ENCODE peak calls at places on chromosomes 12 and 14, in six cellular contexts. T is left lung; W is CD8-positive, alpha-beta T cell; R is neural progenitor cell; G is GM23248; I is hepatocyte. J is an unnamed sample.

GRCh38 chr12:30320561-30320960 is 375.1 kb downstream of the IPO8 start:
- DNase-seq in T (no peak), W (no peak), R (no peak), G (no peak), I (no peak), J (no peak)

GRCh38 chr14:94132285-94132887 is 3.0 kb upstream of the IFI27L2 start:
- DNase-seq in T (no peak), W (peak; percentile 64), R (peak; percentile 80), G (peak; percentile 83), I (peak; percentile 84), J (no peak)

GRCh38 chr14:81221579-81222102 is 882 bp upstream of the GTF2A1 start:
- DNase-seq in T (no peak), W (no peak), R (no peak), G (no peak), I (peak; percentile 13), J (no peak)

GRCh38 chr12:55933158-55933798 is 2.3 kb downstream of the DGKA start:
- DNase-seq in T (no peak), W (no peak), R (no peak), G (peak; percentile 57), I (no peak), J (peak; percentile 65)

GRCh38 chr14:96205994-96206392 is 1.4 kb downstream of the BDKRB2 start:
- DNase-seq in T (no peak), W (no peak), R (no peak), G (peak; percentile 65), I (no peak), J (no peak)

GRCh38 chr12:96427269-96427729 is 27.1 kb upstream of the CDK17 start:
- DNase-seq in T (peak; percentile 59), W (no peak), R (peak; percentile 72), G (peak; percentile 99), I (peak; percentile 79), J (peak; percentile 85)

GRCh38 chr12:15688838-15689237 is 100.3 kb downstream of the EPS8 start:
- DNase-seq in T (no peak), W (no peak), R (peak; percentile 31), G (no peak), I (no peak), J (peak; percentile 51)

GRCh38 chr14:92280554-92281262 is 42.3 kb upstream of the SLC24A4 start:
- DNase-seq in T (no peak), W (no peak), R (no peak), G (no peak), I (no peak), J (no peak)

GRCh38 chr12:94498073-94498472 is 38.4 kb upstream of the CEP83 start:
- DNase-seq in T (no peak), W (no peak), R (no peak), G (no peak), I (peak; percentile 10), J (no peak)

GRCh38 chr14:49512147-49512551 is 74.0 kb downstream of the RPS29 start:
- DNase-seq in T (no peak), W (no peak), R (no peak), G (peak; percentile 92), I (no peak), J (peak; percentile 48)

GRCh38 chr14:96445844-96446710 is 54.1 kb downstream of the AK7 start:
- DNase-seq in T (no peak), W (no peak), R (no peak), G (no peak), I (no peak), J (no peak)

GRCh38 chr12:111446631-111447570 is 41.2 kb downstream of the SH2B3 start:
- DNase-seq in T (no peak), W (peak; percentile 45), R (no peak), G (no peak), I (no peak), J (peak; percentile 50)

GRCh38 chr14:21072102-21072501 is 2.0 kb downstream of the ARHGEF40 start:
- DNase-seq in T (no peak), W (no peak), R (no peak), G (peak; percentile 93), I (peak; percentile 56), J (no peak)

GRCh38 chr14:100398044-100398443 is 74.9 kb downstream of the SLC25A47 start:
- DNase-seq in T (no peak), W (no peak), R (peak; percentile 71), G (no peak), I (peak; percentile 64), J (no peak)

GRCh38 chr14:74202113-74202512 is 37.1 kb upstream of the VSX2 start:
- DNase-seq in T (no peak), W (no peak), R (no peak), G (no peak), I (no peak), J (no peak)

GRCh38 chr12:55724226-55724939 is 4.2 kb downstream of the RDH5 start:
- DNase-seq in T (no peak), W (peak; percentile 78), R (peak; percentile 71), G (peak; percentile 86), I (peak; percentile 79), J (peak; percentile 87)

GRCh38 chr12:116423053-116423452 is 136.1 kb upstream of the MAP1LC3B2 start:
- DNase-seq in T (no peak), W (no peak), R (no peak), G (peak; percentile 85), I (peak; percentile 64), J (no peak)

GRCh38 chr12:132404435-132404855 is 75.1 kb upstream of the GALNT9 start:
- DNase-seq in T (peak; percentile 52), W (no peak), R (no peak), G (no peak), I (no peak), J (no peak)

GRCh38 chr14:39265032-39265431 is 31.3 kb downstream of the MIA2 start:
- DNase-seq in T (no peak), W (no peak), R (no peak), G (peak; percentile 32), I (peak; percentile 22), J (no peak)

GRCh38 chr12:80192087-80192486 is 92.8 kb downstream of the OTOGL start:
- DNase-seq in T (no peak), W (no peak), R (no peak), G (no peak), I (no peak), J (no peak)

GRCh38 chr12:82695531-82695930 is 8.8 kb downstream of the TMTC2 start:
- DNase-seq in T (no peak), W (no peak), R (peak; percentile 13), G (peak; percentile 4), I (no peak), J (no peak)

GRCh38 chr12:89439946-89440345 is 84.7 kb downstream of the GALNT4 start:
- DNase-seq in T (no peak), W (no peak), R (no peak), G (peak; percentile 79), I (no peak), J (no peak)

GRCh38 chr12:6950401-6950801 is 755 bp upstream of the PTPN6 start:
- DNase-seq in T (no peak), W (no peak), R (no peak), G (no peak), I (no peak), J (peak; percentile 42)

GRCh38 chr14:29741909-29742401 is 185.7 kb downstream of the PRKD1 start:
- DNase-seq in T (no peak), W (no peak), R (no peak), G (peak; percentile 46), I (no peak), J (no peak)

GRCh38 chr14:101200650-101201516 is 297.4 kb upstream of the RTL1 start:
- DNase-seq in T (no peak), W (peak; percentile 42), R (no peak), G (no peak), I (no peak), J (no peak)

GRCh38 chr14:55446833-55447232 is 6.4 kb upstream of the TBPL2 start:
- DNase-seq in T (no peak), W (no peak), R (no peak), G (peak; percentile 93), I (peak; percentile 44), J (no peak)

GRCh38 chr12:127393896-127394295 is 873.1 kb upstream of the TMEM132C start:
- DNase-seq in T (no peak), W (no peak), R (no peak), G (peak; percentile 97), I (no peak), J (no peak)

GRCh38 chr14:102592969-102593840 is 756 bp downstream of the RCOR1 start:
- DNase-seq in T (peak; percentile 90), W (peak; percentile 72), R (peak; percentile 73), G (peak; percentile 84), I (peak; percentile 67), J (peak; percentile 87)

GRCh38 chr12:7486512-7486911 is 17.1 kb downstream of the CD163 start:
- DNase-seq in T (no peak), W (no peak), R (no peak), G (no peak), I (no peak), J (peak; percentile 65)

GRCh38 chr14:36949371-36949770 is 223.0 kb downstream of the SLC25A21 start:
- DNase-seq in T (no peak), W (no peak), R (no peak), G (no peak), I (no peak), J (no peak)
- H3K4me1 ChIP-seq in T (no peaks in the 10 kb centered on the region), W (no peaks in the 10 kb centered on the region), R (peaks cover 3% of the 10 kb centered on the region), G (peaks cover 36% of the 10 kb centered on the region), I (no peaks in the 10 kb centered on the region), J (no peaks in the 10 kb centered on the region)

DNA sequence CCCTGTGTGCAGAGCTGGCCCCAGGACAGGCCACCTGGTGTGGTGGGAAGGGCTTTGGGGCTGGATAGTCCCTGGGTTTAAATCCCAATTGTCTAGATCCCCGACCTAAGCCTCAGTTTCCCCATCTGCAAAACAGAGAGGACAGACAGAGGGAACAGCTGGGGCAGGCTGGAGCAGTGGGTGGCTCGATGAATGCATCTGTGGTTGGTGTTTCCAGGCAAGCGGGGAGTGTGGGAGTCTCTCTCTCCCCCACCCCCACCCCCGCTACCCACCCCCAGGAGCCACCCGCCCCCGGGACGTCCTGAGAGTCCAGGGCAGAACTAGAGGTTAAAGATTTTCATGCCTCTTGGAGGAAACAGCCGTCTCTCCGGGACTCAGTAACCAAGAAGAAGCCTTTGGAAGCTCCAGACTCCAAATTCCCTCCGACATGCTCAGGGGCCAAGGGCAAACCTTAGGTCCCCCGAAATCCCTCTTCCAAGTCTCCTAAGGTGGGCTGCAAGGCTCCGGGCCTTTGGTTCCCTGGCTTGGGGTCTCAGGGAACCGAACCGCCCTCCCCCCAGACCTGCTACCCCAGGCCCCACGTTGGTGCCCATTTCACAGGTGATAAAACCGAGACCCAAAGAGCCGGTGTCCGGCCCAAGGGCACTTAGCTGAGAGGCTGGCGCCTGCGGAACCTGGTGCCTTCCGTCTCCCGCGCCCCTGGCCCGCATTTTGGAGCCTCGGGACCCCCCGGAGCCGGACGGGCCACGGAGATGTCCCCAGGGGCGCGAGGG is 478 bp downstream of the TRPV4 start:
- DNase-seq in T (no peak), W (no peak), R (no peak), G (peak; percentile 33), I (no peak), J (no peak)
- H3K4me3 ChIP-seq in T (peak overlapping the region; percentile 42), W (no peak overlapping the region), R (peak overlapping the region; percentile 72), G (peak overlapping the region; percentile 73), I (peak overlapping the region; percentile 58), J (peak overlapping the region; percentile 6)

GRCh38 chr12:28265435-28266042 is 75.3 kb downstream of the CCDC91 start:
- DNase-seq in T (no peak), W (no peak), R (no peak), G (no peak), I (no peak), J (no peak)
- H3K4me1 ChIP-seq in T (no peaks in the 10 kb centered on the region), W (no peaks in the 10 kb centered on the region), R (no peaks in the 10 kb centered on the region), G (peaks cover 3% of the 10 kb centered on the region), I (no peaks in the 10 kb centered on the region), J (peaks cover 4% of the 10 kb centered on the region)

DNA sequence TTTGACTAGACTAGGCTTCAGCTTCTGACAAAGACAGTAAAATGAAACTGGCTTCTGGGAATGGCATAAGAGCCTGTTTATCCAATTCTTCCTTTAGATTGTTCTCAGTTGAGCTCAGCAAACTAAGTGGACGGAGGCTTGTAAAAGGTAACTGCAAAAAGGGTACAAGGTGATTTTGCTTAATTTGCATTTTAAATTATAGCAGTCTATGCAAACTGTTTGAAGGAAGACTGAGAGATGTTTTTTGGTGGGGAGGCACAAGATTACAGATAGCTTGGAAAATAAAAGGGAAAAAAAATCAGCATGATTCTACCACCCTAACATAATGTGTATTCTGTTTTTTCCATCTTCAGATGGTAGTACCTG is 5.0 kb downstream of the SUSD6 start:
- DNase-seq in T (no peak), W (no peak), R (no peak), G (no peak), I (no peak), J (no peak)
- H3K4me3 ChIP-seq in T (no peak overlapping the region), W (peak overlapping the region; percentile 28), R (no peak overlapping the region), G (peak overlapping the region; percentile 68), I (peak overlapping the region; percentile 46), J (no peak overlapping the region)